ENCODE peak calls at places on chromosomes 7 and 10, in six cellular contexts. One of them, this sample, is unnamed.

GRCh38 chr7:101944611-101945010 is 127.2 kb downstream of the CUX1 start:
- DNase-seq in spleen: no peak
- DNase-seq in vagina: no peak
- DNase-seq in right atrium auricular region: no peak
- DNase-seq in keratinocyte: no peak
- DNase-seq in cardiac muscle cell: no peak
- DNase-seq in this sample: no peak

GRCh38 chr7:80630611-80631010 is 7.8 kb upstream of the CD36 start:
- DNase-seq in spleen: no peak
- DNase-seq in right atrium auricular region: no peak
- DNase-seq in keratinocyte: no peak
- DNase-seq in cardiac muscle cell: no peak
- DNase-seq in vagina: no peak
- DNase-seq in this sample: no peak

GRCh38 chr10:88271736-88272135 is 311.4 kb downstream of the RNLS start:
- DNase-seq in keratinocyte: no peak
- DNase-seq in vagina: no peak
- DNase-seq in spleen: no peak
- DNase-seq in right atrium auricular region: no peak
- DNase-seq in cardiac muscle cell: no peak
- DNase-seq in this sample: no peak

GRCh38 chr7:101875215-101875846 is 57.9 kb downstream of the CUX1 start:
- DNase-seq in vagina: no peak
- DNase-seq in spleen: peak; percentile 17
- DNase-seq in keratinocyte: no peak
- DNase-seq in cardiac muscle cell: no peak
- DNase-seq in right atrium auricular region: no peak
- DNase-seq in this sample: no peak

GRCh38 chr10:131242007-131242406 is 69.5 kb downstream of the TCERG1L start:
- DNase-seq in spleen: peak; percentile 57
- DNase-seq in keratinocyte: no peak
- DNase-seq in vagina: no peak
- DNase-seq in cardiac muscle cell: peak; percentile 84
- DNase-seq in right atrium auricular region: no peak
- DNase-seq in this sample: no peak

GRCh38 chr7:98212532-98213041 is 1.3 kb downstream of the BHLHA15 start:
- DNase-seq in cardiac muscle cell: no peak
- DNase-seq in keratinocyte: no peak
- DNase-seq in vagina: no peak
- DNase-seq in right atrium auricular region: no peak
- DNase-seq in spleen: peak; percentile 76
- DNase-seq in this sample: no peak

GRCh38 chr7:23520582-23520981 is 11.2 kb downstream of the TRA2A start:
- DNase-seq in vagina: no peak
- DNase-seq in spleen: no peak
- DNase-seq in right atrium auricular region: no peak
- DNase-seq in keratinocyte: no peak
- DNase-seq in cardiac muscle cell: no peak
- DNase-seq in this sample: no peak

GRCh38 chr10:4003348-4003973 is 218.5 kb upstream of the KLF6 start:
- DNase-seq in vagina: no peak
- DNase-seq in spleen: no peak
- DNase-seq in right atrium auricular region: no peak
- DNase-seq in cardiac muscle cell: no peak
- DNase-seq in keratinocyte: no peak
- DNase-seq in this sample: no peak

GRCh38 chr10:71093531-71093930 is 118.8 kb upstream of the UNC5B start:
- DNase-seq in keratinocyte: no peak
- DNase-seq in vagina: peak; percentile 88
- DNase-seq in cardiac muscle cell: no peak
- DNase-seq in spleen: no peak
- DNase-seq in right atrium auricular region: peak; percentile 36
- DNase-seq in this sample: no peak

GRCh38 chr7:30594055-30594539 is 581 bp upstream of the GARS1 start:
- DNase-seq in spleen: peak; percentile 85
- DNase-seq in cardiac muscle cell: no peak
- DNase-seq in vagina: no peak
- DNase-seq in right atrium auricular region: no peak
- DNase-seq in keratinocyte: no peak
- DNase-seq in this sample: no peak

GRCh38 chr7:151126500-151127137 is 40.3 kb downstream of the AGAP3 start:
- DNase-seq in cardiac muscle cell: no peak
- DNase-seq in vagina: no peak
- DNase-seq in keratinocyte: no peak
- DNase-seq in right atrium auricular region: no peak
- DNase-seq in spleen: no peak
- DNase-seq in this sample: no peak

GRCh38 chr7:155007947-155008346 is 5.0 kb upstream of the PAXIP1 start:
- DNase-seq in keratinocyte: no peak
- DNase-seq in vagina: no peak
- DNase-seq in right atrium auricular region: no peak
- DNase-seq in cardiac muscle cell: peak; percentile 30
- DNase-seq in spleen: no peak
- DNase-seq in this sample: no peak

GRCh38 chr10:50393784-50394183 is 142.5 kb upstream of the ASAH2 start:
- DNase-seq in spleen: no peak
- DNase-seq in right atrium auricular region: no peak
- DNase-seq in cardiac muscle cell: no peak
- DNase-seq in vagina: no peak
- DNase-seq in keratinocyte: no peak
- DNase-seq in this sample: no peak

GRCh38 chr7:98372993-98373392 is 27.9 kb downstream of the BAIAP2L1 start:
- DNase-seq in vagina: no peak
- DNase-seq in spleen: no peak
- DNase-seq in right atrium auricular region: no peak
- DNase-seq in cardiac muscle cell: no peak
- DNase-seq in keratinocyte: peak; percentile 71
- DNase-seq in this sample: no peak

GRCh38 chr10:113329121-113329596 is 223.7 kb upstream of the HABP2 start:
- DNase-seq in keratinocyte: no peak
- DNase-seq in cardiac muscle cell: no peak
- DNase-seq in right atrium auricular region: no peak
- DNase-seq in vagina: no peak
- DNase-seq in spleen: no peak
- DNase-seq in this sample: peak; percentile 68

GRCh38 chr7:144378651-144379050 is 23.4 kb downstream of the ARHGEF5 start:
- DNase-seq in vagina: peak; percentile 67
- DNase-seq in cardiac muscle cell: no peak
- DNase-seq in right atrium auricular region: no peak
- DNase-seq in spleen: no peak
- DNase-seq in keratinocyte: no peak
- DNase-seq in this sample: no peak

GRCh38 chr7:127976056-127976455 is 55.2 kb downstream of the LRRC4 start:
- DNase-seq in cardiac muscle cell: no peak
- DNase-seq in keratinocyte: no peak
- DNase-seq in spleen: no peak
- DNase-seq in vagina: no peak
- DNase-seq in right atrium auricular region: no peak
- DNase-seq in this sample: no peak

GRCh38 chr10:84194424-84195043 is at the start of gene CDHR1:
- DNase-seq in cardiac muscle cell: peak; percentile 57
- DNase-seq in vagina: no peak
- DNase-seq in keratinocyte: no peak
- DNase-seq in spleen: peak; percentile 88
- DNase-seq in right atrium auricular region: no peak
- DNase-seq in this sample: no peak

GRCh38 chr10:104881740-104882139 is 240.7 kb downstream of the SORCS3 start:
- DNase-seq in right atrium auricular region: no peak
- DNase-seq in spleen: no peak
- DNase-seq in vagina: no peak
- DNase-seq in cardiac muscle cell: no peak
- DNase-seq in keratinocyte: no peak
- DNase-seq in this sample: no peak

GRCh38 chr10:102775973-102776669 is 32.4 kb downstream of the WBP1L start:
- DNase-seq in right atrium auricular region: peak; percentile 95
- DNase-seq in keratinocyte: no peak
- DNase-seq in vagina: no peak
- DNase-seq in spleen: no peak
- DNase-seq in cardiac muscle cell: peak; percentile 51
- DNase-seq in this sample: no peak

GRCh38 chr10:70379581-70380176 is 2.7 kb downstream of the LRRC20 start:
- DNase-seq in vagina: no peak
- DNase-seq in cardiac muscle cell: no peak
- DNase-seq in spleen: no peak
- DNase-seq in keratinocyte: no peak
- DNase-seq in right atrium auricular region: no peak
- DNase-seq in this sample: no peak

DNA sequence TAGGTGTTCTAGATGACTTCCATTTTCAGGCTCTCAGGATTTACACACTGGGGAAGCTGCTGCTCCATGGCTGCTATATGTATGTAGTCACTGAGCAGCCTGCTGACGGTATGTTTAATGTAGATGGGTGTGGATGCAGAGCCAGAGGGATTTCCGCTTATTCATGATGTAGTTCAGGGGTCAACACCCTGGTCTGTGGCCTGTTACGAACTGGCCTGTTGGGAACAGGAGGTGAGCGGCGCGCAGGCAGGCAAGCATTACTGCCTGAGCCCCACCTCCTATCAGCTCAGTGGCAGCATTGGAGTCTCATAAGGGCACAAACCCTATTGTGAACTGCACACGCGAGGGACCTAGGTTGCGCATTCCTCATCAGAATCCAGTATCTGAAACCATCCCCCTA is 34.0 kb downstream of the DNAJB6 start:
- DNase-seq in spleen: no peak
- DNase-seq in right atrium auricular region: no peak
- DNase-seq in keratinocyte: no peak
- DNase-seq in cardiac muscle cell: no peak
- DNase-seq in vagina: no peak
- DNase-seq in this sample: no peak
- TF ChIP-seq CTCF in spleen: no peak
- TF ChIP-seq CTCF in right atrium auricular region: no peak
- TF ChIP-seq CTCF in keratinocyte: no peak
- TF ChIP-seq CTCF in cardiac muscle cell: no peak
- TF ChIP-seq CTCF in vagina: no peak
- TF ChIP-seq CTCF in this sample: no peak

GRCh38 chr7:122137291-122138077 is 6.6 kb downstream of the AASS start:
- DNase-seq in cardiac muscle cell: no peak
- DNase-seq in right atrium auricular region: no peak
- DNase-seq in spleen: no peak
- DNase-seq in vagina: no peak
- DNase-seq in keratinocyte: no peak
- DNase-seq in this sample: no peak
- H3K4me3 ChIP-seq in cardiac muscle cell: no peak overlapping the region
- H3K4me3 ChIP-seq in right atrium auricular region: peak overlapping the region; percentile 27
- H3K4me3 ChIP-seq in spleen: peak overlapping the region; percentile 38
- H3K4me3 ChIP-seq in vagina: peak overlapping the region; percentile 45
- H3K4me3 ChIP-seq in keratinocyte: peak overlapping the region; percentile 2
- H3K4me3 ChIP-seq in this sample: peak overlapping the region; percentile 34

GRCh38 chr7:105102557-105103352 is 88.8 kb downstream of the KMT2E start:
- DNase-seq in cardiac muscle cell: no peak
- DNase-seq in keratinocyte: no peak
- DNase-seq in vagina: no peak
- DNase-seq in right atrium auricular region: no peak
- DNase-seq in spleen: no peak
- DNase-seq in this sample: no peak

GRCh38 chr7:105101864-105102263 is 87.9 kb downstream of the KMT2E start:
- DNase-seq in vagina: no peak
- DNase-seq in right atrium auricular region: no peak
- DNase-seq in cardiac muscle cell: no peak
- DNase-seq in keratinocyte: no peak
- DNase-seq in spleen: no peak
- DNase-seq in this sample: no peak

GRCh38 chr7:105107458-105107857 is 93.5 kb downstream of the KMT2E start:
- DNase-seq in vagina: no peak
- DNase-seq in spleen: no peak
- DNase-seq in cardiac muscle cell: no peak
- DNase-seq in keratinocyte: no peak
- DNase-seq in right atrium auricular region: no peak
- DNase-seq in this sample: no peak

GRCh38 chr7:105106473-105106872 is 92.5 kb downstream of the KMT2E start:
- DNase-seq in vagina: no peak
- DNase-seq in right atrium auricular region: no peak
- DNase-seq in spleen: no peak
- DNase-seq in cardiac muscle cell: no peak
- DNase-seq in keratinocyte: no peak
- DNase-seq in this sample: no peak
- H3K36me3 ChIP-seq in vagina: peaks cover 68% of the 10 kb centered on the region
- H3K36me3 ChIP-seq in right atrium auricular region: peaks cover 91% of the 10 kb centered on the region
- H3K36me3 ChIP-seq in spleen: peaks cover 100% of the 10 kb centered on the region
- H3K36me3 ChIP-seq in cardiac muscle cell: peaks cover 91% of the 10 kb centered on the region
- H3K36me3 ChIP-seq in keratinocyte: peaks cover 33% of the 10 kb centered on the region
- H3K36me3 ChIP-seq in this sample: peaks cover 8% of the 10 kb centered on the region

GRCh38 chr10:31618541-31619291 is 299.7 kb downstream of the ZEB1 start:
- DNase-seq in spleen: no peak
- DNase-seq in cardiac muscle cell: no peak
- DNase-seq in keratinocyte: no peak
- DNase-seq in vagina: no peak
- DNase-seq in right atrium auricular region: peak; percentile 74
- DNase-seq in this sample: no peak

GRCh38 chr10:31622993-31623392 is 304.0 kb downstream of the ZEB1 start:
- DNase-seq in spleen: no peak
- DNase-seq in cardiac muscle cell: no peak
- DNase-seq in vagina: no peak
- DNase-seq in right atrium auricular region: no peak
- DNase-seq in keratinocyte: no peak
- DNase-seq in this sample: peak; percentile 97

GRCh38 chr10:31619410-31620095 is 300.5 kb downstream of the ZEB1 start:
- DNase-seq in cardiac muscle cell: no peak
- DNase-seq in right atrium auricular region: no peak
- DNase-seq in spleen: peak; percentile 69
- DNase-seq in keratinocyte: no peak
- DNase-seq in vagina: no peak
- DNase-seq in this sample: no peak

GRCh38 chr10:31621733-31622132 is 302.7 kb downstream of the ZEB1 start:
- DNase-seq in spleen: no peak
- DNase-seq in keratinocyte: no peak
- DNase-seq in vagina: peak; percentile 58
- DNase-seq in cardiac muscle cell: no peak
- DNase-seq in right atrium auricular region: no peak
- DNase-seq in this sample: no peak

DNA sequence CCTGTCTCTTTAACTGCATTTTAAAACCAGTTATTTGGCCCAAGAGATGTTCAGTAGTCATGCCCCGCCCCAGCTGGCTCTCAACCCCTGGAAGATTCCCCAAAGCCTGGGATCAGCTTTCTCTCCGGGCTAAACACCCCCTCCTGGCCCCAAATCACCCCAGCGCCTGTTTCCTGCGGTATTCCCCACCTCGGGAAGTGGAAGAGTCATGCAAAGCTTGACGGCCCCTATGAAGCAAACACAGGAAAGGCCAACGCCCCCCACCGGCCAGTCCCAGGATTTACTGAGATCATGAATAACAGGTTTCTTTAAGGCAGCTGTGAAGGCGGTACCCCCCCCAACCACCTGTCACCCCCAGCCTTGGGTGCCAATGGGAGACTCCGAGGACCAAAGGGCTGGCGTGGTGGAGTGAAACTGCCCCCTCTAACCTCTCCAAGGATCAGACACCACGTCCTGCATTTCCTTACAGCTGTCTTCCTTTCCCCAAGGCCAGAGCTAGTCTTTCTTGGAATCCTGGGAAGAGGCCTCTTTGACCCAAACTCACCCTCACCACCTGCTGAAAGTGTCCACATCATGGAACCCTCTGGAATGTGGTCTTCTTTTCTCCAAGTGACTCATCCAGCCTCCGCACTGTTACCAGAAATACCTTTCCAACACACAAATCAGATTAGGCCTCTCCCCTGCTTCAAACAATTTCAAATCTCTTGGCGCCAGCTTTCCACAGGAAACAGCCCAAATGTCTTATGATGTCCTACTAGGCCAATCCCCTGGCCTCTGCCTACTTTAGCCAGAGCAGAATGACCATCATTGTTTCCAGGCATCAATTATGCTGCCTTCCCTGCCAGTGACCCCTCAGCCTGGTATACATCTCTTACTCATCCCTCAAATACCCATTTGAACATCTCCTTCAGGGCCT is 301.5 kb downstream of the ZEB1 start:
- DNase-seq in keratinocyte: no peak
- DNase-seq in vagina: no peak
- DNase-seq in right atrium auricular region: peak; percentile 85
- DNase-seq in spleen: peak; percentile 72
- DNase-seq in cardiac muscle cell: peak; percentile 7
- DNase-seq in this sample: no peak
- TF ChIP-seq CTCF in keratinocyte: peak; percentile 42
- TF ChIP-seq CTCF in vagina: peak; percentile 24
- TF ChIP-seq CTCF in right atrium auricular region: no peak
- TF ChIP-seq CTCF in spleen: peak; percentile 14
- TF ChIP-seq CTCF in cardiac muscle cell: peak; percentile 58
- TF ChIP-seq CTCF in this sample: peak; percentile 55